ENCODE peak calls at places on chromosomes 5 and 9, in five cellular contexts. One of them, this sample, is unnamed.

GRCh38 chr9:137045294-137046093 is 483 bp downstream of the NPDC1 start:
- DNase-seq in AG20443: peak
- DNase-seq in stomach: no peak
- DNase-seq in EH: peak
- DNase-seq in T-helper 2 cell treated with Interferon-gamma antibody and Interleukin-4, amounts not matched to agents 5 μg/mL and 100 μg/mL, for 36 hours: no peak
- DNase-seq in this sample: no peak

GRCh38 chr9:13648676-13649075 is 369.2 kb upstream of the MPDZ start:
- DNase-seq in AG20443: no peak
- DNase-seq in stomach: no peak
- DNase-seq in EH: no peak
- DNase-seq in T-helper 2 cell treated with Interferon-gamma antibody and Interleukin-4, amounts not matched to agents 5 μg/mL and 100 μg/mL, for 36 hours: no peak
- DNase-seq in this sample: no peak

GRCh38 chr9:127977877-127978647 is 2.7 kb downstream of the EEIG1 start:
- DNase-seq in AG20443: peak
- DNase-seq in stomach: peak
- DNase-seq in EH: peak
- DNase-seq in T-helper 2 cell treated with Interferon-gamma antibody and Interleukin-4, amounts not matched to agents 5 μg/mL and 100 μg/mL, for 36 hours: no peak
- DNase-seq in this sample: peak

GRCh38 chr9:88458716-88459115 is 70.5 kb downstream of the SPIN1 start:
- DNase-seq in AG20443: peak
- DNase-seq in stomach: no peak
- DNase-seq in EH: peak
- DNase-seq in T-helper 2 cell treated with Interferon-gamma antibody and Interleukin-4, amounts not matched to agents 5 μg/mL and 100 μg/mL, for 36 hours: no peak
- DNase-seq in this sample: no peak

GRCh38 chr5:67100301-67100700 is 96.3 kb downstream of the CD180 start:
- DNase-seq in AG20443: no peak
- DNase-seq in stomach: no peak
- DNase-seq in EH: no peak
- DNase-seq in T-helper 2 cell treated with Interferon-gamma antibody and Interleukin-4, amounts not matched to agents 5 μg/mL and 100 μg/mL, for 36 hours: no peak
- DNase-seq in this sample: no peak

GRCh38 chr5:79851694-79852006 is 139.4 kb downstream of the MTX3 start:
- DNase-seq in AG20443: no peak
- DNase-seq in stomach: no peak
- DNase-seq in EH: no peak
- DNase-seq in T-helper 2 cell treated with Interferon-gamma antibody and Interleukin-4, amounts not matched to agents 5 μg/mL and 100 μg/mL, for 36 hours: no peak
- DNase-seq in this sample: no peak

GRCh38 chr9:99004717-99005460 is 61.2 kb downstream of the COL15A1 start:
- DNase-seq in AG20443: no peak
- DNase-seq in stomach: no peak
- DNase-seq in EH: no peak
- DNase-seq in T-helper 2 cell treated with Interferon-gamma antibody and Interleukin-4, amounts not matched to agents 5 μg/mL and 100 μg/mL, for 36 hours: no peak
- DNase-seq in this sample: no peak

GRCh38 chr5:1919209-1919566 is 36.5 kb upstream of the IRX4 start:
- DNase-seq in AG20443: no peak
- DNase-seq in stomach: no peak
- DNase-seq in EH: no peak
- DNase-seq in T-helper 2 cell treated with Interferon-gamma antibody and Interleukin-4, amounts not matched to agents 5 μg/mL and 100 μg/mL, for 36 hours: no peak
- DNase-seq in this sample: no peak

GRCh38 chr5:38613992-38614836 is 57.8 kb upstream of the LIFR start:
- DNase-seq in AG20443: no peak
- DNase-seq in stomach: peak
- DNase-seq in EH: no peak
- DNase-seq in T-helper 2 cell treated with Interferon-gamma antibody and Interleukin-4, amounts not matched to agents 5 μg/mL and 100 μg/mL, for 36 hours: no peak
- DNase-seq in this sample: peak

GRCh38 chr9:36327903-36328302 is 69.7 kb upstream of the GNE start:
- DNase-seq in AG20443: peak
- DNase-seq in stomach: no peak
- DNase-seq in EH: peak
- DNase-seq in T-helper 2 cell treated with Interferon-gamma antibody and Interleukin-4, amounts not matched to agents 5 μg/mL and 100 μg/mL, for 36 hours: no peak
- DNase-seq in this sample: peak

GRCh38 chr5:113259034-113259433 is 175.8 kb downstream of the TSSK1B start:
- DNase-seq in AG20443: no peak
- DNase-seq in stomach: no peak
- DNase-seq in EH: no peak
- DNase-seq in T-helper 2 cell treated with Interferon-gamma antibody and Interleukin-4, amounts not matched to agents 5 μg/mL and 100 μg/mL, for 36 hours: no peak
- DNase-seq in this sample: no peak

GRCh38 chr5:180591249-180591887 is at the start of gene SCGB3A1:
- DNase-seq in AG20443: peak
- DNase-seq in stomach: no peak
- DNase-seq in EH: peak
- DNase-seq in T-helper 2 cell treated with Interferon-gamma antibody and Interleukin-4, amounts not matched to agents 5 μg/mL and 100 μg/mL, for 36 hours: no peak
- DNase-seq in this sample: no peak

GRCh38 chr5:153753645-153754432 is 263.4 kb downstream of the GRIA1 start:
- DNase-seq in AG20443: no peak
- DNase-seq in stomach: no peak
- DNase-seq in EH: peak
- DNase-seq in T-helper 2 cell treated with Interferon-gamma antibody and Interleukin-4, amounts not matched to agents 5 μg/mL and 100 μg/mL, for 36 hours: no peak
- DNase-seq in this sample: no peak

This sample was measured in PC-9.